ENCODE peak calls at places on chromosome 19, in four cellular contexts. L is uterus, B is ovary, W is tibial artery. A is an unnamed sample.

GRCh38 chr19:7916137-7916907 is 1.7 kb downstream of the TGFBR3L start:
- DNase-seq in L (no peak), W (no peak), B (no peak), A (no peak)

GRCh38 chr19:52237197-52237596 is 32.2 kb upstream of the ZNF766 start:
- DNase-seq in L (no peak), W (no peak), B (no peak), A (no peak)

GRCh38 chr19:24052811-24053210 is 34.2 kb upstream of the ZNF254 start:
- DNase-seq in B (no peak), W (no peak), L (no peak), A (peak; percentile 17)

GRCh38 chr19:5966215-5966614 is 11.7 kb downstream of the RANBP3 start:
- DNase-seq in B (no peak), L (peak; percentile 50), W (no peak), A (peak; percentile 85)

GRCh38 chr19:21434516-21434915 is 37.6 kb downstream of the ZNF493 start:
- DNase-seq in W (no peak), L (no peak), B (no peak), A (no peak)

GRCh38 chr19:12867120-12868099 is 13.8 kb downstream of the DNASE2 start:
- DNase-seq in B (peak; percentile 69), W (no peak), L (no peak), A (no peak)

GRCh38 chr19:29795461-29795860 is 16.3 kb upstream of the CCNE1 start:
- DNase-seq in W (no peak), B (no peak), L (no peak), A (no peak)

GRCh38 chr19:18716857-18717256 is 33.4 kb downstream of the CRTC1 start:
- DNase-seq in B (no peak), W (no peak), L (no peak), A (no peak)

GRCh38 chr19:48750771-48751504 is 1.5 kb downstream of the FUT1 start:
- DNase-seq in W (no peak), B (no peak), L (no peak), A (no peak)

GRCh38 chr19:42563352-42564210 is 31.1 kb downstream of the CEACAM8 start:
- DNase-seq in L (no peak), B (no peak), W (no peak), A (peak; percentile 40)

GRCh38 chr19:48190288-48191284 is 20.1 kb downstream of the ZSWIM9 start:
- DNase-seq in B (no peak), W (peak; percentile 10), L (no peak), A (no peak)

GRCh38 chr19:35142531-35143230 is 374 bp upstream of the FXYD7 start:
- DNase-seq in L (peak; percentile 55), B (no peak), W (no peak), A (no peak)

GRCh38 chr19:8654591-8655339 is 24.3 kb downstream of the NFILZ start:
- DNase-seq in L (peak; percentile 21), B (peak; percentile 22), W (no peak), A (peak; percentile 23)

GRCh38 chr19:34088292-34088691 is 84.0 kb upstream of the LSM14A start:
- DNase-seq in B (no peak), W (no peak), L (no peak), A (no peak)

GRCh38 chr19:56839665-56840451 is 668 bp downstream of the PEG3 start:
- DNase-seq in B (peak; percentile 94), L (peak; percentile 98), W (peak; percentile 98), A (peak; percentile 1)

GRCh38 chr19:31338069-31338767 is 11.0 kb downstream of the TSHZ3 start:
- DNase-seq in L (peak; percentile 79), B (peak; percentile 80), W (peak; percentile 80), A (peak; percentile 29)

GRCh38 chr19:33411621-33412180 is 38.2 kb downstream of the CEBPG start:
- DNase-seq in B (no peak), W (no peak), L (no peak), A (no peak)

GRCh38 chr19:43700368-43701015 is 15.4 kb upstream of the IRGC start:
- DNase-seq in L (peak; percentile 67), B (peak; percentile 25), W (peak; percentile 73), A (peak; percentile 67)

GRCh38 chr19:45235485-45235884 is 9.7 kb downstream of the EXOC3L2 start:
- DNase-seq in B (no peak), L (no peak), W (no peak), A (no peak)
- H3K4me3 ChIP-seq in B (no peak overlapping the region), L (no peak overlapping the region), W (no peak overlapping the region), A (no peak overlapping the region)

DNA sequence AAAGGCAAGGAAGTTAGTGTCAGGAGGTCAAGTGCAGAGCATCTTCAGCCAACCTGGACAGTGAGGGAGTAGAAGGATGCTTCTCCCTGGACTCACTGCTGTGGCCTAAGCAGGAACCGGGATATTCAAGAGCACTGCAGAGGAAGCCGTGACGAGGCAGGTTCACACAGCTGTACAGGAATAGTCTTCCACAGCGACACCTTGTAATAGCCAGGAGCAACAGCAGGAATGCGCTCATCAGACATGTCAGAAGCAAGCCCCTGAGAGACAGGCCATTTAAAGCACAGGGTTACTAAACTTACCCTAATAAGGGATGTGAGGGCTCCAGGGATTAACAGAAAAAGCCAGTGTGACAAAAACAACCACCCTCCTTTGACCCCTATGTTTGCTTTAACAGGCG is 3.5 kb upstream of the MED26 start:
- DNase-seq in L (no peak), B (no peak), W (no peak), A (no peak)
- TF ChIP-seq CTCF in L (no peak), B (no peak), W (no peak), A (no peak)

DNA sequence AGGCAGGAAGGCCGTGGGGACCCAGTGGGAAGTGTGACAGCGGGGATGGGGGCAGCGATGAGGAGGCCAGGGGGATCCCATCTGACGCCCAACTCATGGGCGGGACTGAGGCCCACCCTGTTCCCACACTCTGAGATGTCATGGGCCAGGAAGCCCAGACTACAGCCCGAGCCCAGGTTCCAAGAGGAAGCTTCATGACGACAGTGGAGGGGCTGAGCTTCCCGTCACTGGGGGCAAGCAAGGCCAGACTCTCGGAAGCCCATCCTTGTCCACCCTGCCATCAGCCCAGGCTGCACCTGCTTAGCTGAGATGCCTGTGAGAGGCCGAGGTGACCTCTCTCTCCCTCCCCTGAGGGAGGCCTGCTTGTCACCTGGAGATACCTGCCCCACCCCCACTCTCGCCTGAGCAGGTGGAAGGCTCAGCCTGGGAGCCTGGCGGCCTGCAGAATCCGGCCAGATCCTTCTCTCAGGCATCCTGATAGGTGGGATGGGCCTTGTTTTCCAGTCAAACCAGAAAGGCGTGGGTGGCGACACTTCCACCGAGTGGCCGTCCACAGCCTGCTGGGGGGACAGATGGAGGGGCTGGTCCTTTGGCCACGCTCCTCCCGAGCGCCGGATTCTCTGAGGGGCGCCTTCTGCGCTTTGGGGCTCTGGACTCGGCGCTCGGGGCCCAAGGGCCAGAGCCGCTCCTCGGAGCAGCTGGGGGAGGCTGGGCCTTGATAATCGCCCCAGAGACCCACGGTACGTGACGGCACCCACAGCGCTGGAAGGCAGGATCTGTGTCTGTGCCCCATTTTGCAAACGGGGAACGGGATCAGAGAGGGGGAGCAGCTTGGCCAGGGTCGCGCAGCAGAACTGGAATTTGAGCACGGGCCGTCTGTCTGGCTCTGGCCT is 4.8 kb downstream of the ZBTB7A start:
- DNase-seq in W (no peak), B (no peak), L (no peak), A (no peak)
- H3K4me3 ChIP-seq in W (peak overlapping the region; percentile 98), B (peak overlapping the region; percentile 31), L (peak overlapping the region; percentile 34), A (peak overlapping the region; percentile 74)

DNA sequence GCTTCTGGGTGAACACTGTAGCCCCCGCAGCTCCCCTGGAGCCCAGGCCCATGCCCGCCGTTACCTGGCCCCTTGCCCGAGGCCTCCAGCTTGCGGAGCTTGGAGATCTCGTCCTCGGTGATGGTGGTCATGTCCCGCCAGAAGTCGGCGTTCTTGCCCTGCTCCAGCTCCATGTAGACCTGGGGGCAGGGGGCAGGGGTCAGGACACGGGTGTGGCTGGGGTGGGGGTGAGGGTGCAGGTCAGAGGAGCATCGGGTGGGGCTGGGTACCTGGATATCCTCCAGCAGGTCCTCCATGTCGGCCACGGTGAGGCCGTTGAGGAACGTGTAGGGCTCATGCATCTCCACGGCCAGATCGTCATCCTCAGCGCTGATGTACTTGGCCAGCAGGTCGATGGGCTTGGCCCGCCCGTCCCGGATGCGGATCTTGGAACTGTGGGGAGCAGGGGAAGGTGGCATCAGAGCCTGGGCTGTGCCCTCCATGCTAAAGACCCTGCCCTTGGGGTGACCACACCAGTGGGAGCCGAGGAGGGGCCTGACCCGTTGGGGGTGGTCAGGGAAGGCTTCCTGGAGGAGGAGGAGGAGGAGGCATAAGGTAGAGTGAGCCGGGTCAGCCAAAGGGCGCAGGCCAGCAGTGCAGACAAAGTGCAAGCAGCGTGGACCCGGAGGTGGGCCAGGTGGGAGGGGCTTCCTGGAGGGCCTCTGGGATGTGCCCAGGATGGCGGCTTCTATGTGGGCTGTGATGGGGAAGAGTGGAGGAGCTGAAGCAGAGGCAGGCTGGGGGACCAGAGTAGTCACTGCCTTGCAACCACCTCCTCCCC is 7.6 kb downstream of the CACTIN start:
- DNase-seq in B (no peak), L (peak; percentile 40), W (no peak), A (no peak)
- TF ChIP-seq CTCF in B (no peak), L (peak; percentile 2), W (no peak), A (no peak)

GRCh38 chr19:45090598-45090997 is 2.4 kb upstream of the PPP1R37 start:
- DNase-seq in B (no peak), L (no peak), W (no peak), A (no peak)
- H3K4me3 ChIP-seq in B (peak overlapping the region; percentile 42), L (peak overlapping the region; percentile 100), W (peak overlapping the region; percentile 83), A (no peak overlapping the region)

GRCh38 chr19:14089412-14089661 is 1.2 kb downstream of the SAMD1 start:
- DNase-seq in B (no peak), W (no peak), L (no peak), A (no peak)
- TF ChIP-seq CTCF in B (no peak), W (no peak), L (no peak), A (peak; percentile 19)